ENCODE peak calls at places on chromosomes 4 and X, in six cellular contexts. U, M, F, A, X and C are unnamed samples.

GRCh38 chr4:60133414-60133813 is 1066.7 kb upstream of the ADGRL3 start:
- DNase-seq in U (no peak), A (no peak), F (no peak), M (peak; percentile 11), X (no peak), C (peak; percentile 56)

GRCh38 chr4:145545538-145546224 is 64.0 kb downstream of the SMAD1 start:
- DNase-seq in M (peak; percentile 91), A (no peak), X (no peak), U (peak; percentile 20), F (no peak), C (peak; percentile 100)

GRCh38 chrX:80876877-80877276 is 67.2 kb upstream of the BRWD3 start:
- DNase-seq in U (peak; percentile 41), M (peak; percentile 45), X (peak; percentile 55), F (no peak), A (no peak), C (peak; percentile 14)

GRCh38 chr4:6779667-6780565 is 2.6 kb upstream of the KIAA0232 start:
- DNase-seq in F (no peak), A (peak; percentile 40), U (no peak), M (no peak), X (no peak), C (no peak)

GRCh38 chr4:98555798-98556445 is 102.5 kb downstream of the TSPAN5 start:
- DNase-seq in U (no peak), A (no peak), M (no peak), X (no peak), F (no peak), C (no peak)

GRCh38 chrX:53682885-53683555 is 3.5 kb downstream of the HUWE1 start:
- DNase-seq in X (peak; percentile 65), U (peak; percentile 63), M (peak; percentile 62), A (peak; percentile 7), F (no peak), C (peak; percentile 39)

GRCh38 chr4:38523524-38524448 is 140.2 kb upstream of the KLF3 start:
- DNase-seq in U (peak; percentile 90), A (no peak), F (peak; percentile 40), X (no peak), M (peak; percentile 26), C (peak; percentile 22)

GRCh38 chrX:1534321-1535168 is 2.4 kb downstream of the P2RY8 start:
- DNase-seq in M (no peak), A (no peak), X (peak; percentile 69), F (no peak), U (peak; percentile 74), C (no peak)

GRCh38 chr4:144494280-144494679 is 151.7 kb upstream of the HHIP start:
- DNase-seq in F (no peak), U (no peak), X (no peak), A (no peak), M (no peak), C (peak; percentile 13)

GRCh38 chr4:146192060-146192459 is 16.5 kb downstream of the LSM6 start:
- DNase-seq in F (no peak), X (no peak), U (no peak), M (peak; percentile 7), A (no peak), C (no peak)

GRCh38 chrX:130110379-130111219 is at the start of gene ELF4:
- DNase-seq in M (peak; percentile 79), F (no peak), X (peak; percentile 64), U (peak; percentile 77), A (no peak), C (no peak)

GRCh38 chrX:115324194-115324593 is 34.7 kb downstream of the LUZP4 start:
- DNase-seq in M (peak; percentile 2), U (no peak), A (no peak), F (no peak), X (no peak), C (peak; percentile 66)

GRCh38 chr4:14022428-14022827 is 394.9 kb upstream of the BOD1L1 start:
- DNase-seq in M (peak; percentile 80), A (no peak), U (no peak), F (no peak), X (no peak), C (no peak)

GRCh38 chr4:107718351-107718965 is 1.6 kb downstream of the PAPSS1 start:
- DNase-seq in A (no peak), X (peak; percentile 65), M (no peak), F (no peak), U (peak; percentile 2), C (no peak)

GRCh38 chr4:169229571-169230028 is 41.2 kb downstream of the SH3RF1 start:
- DNase-seq in U (no peak), A (no peak), M (peak; percentile 91), F (no peak), X (no peak), C (peak; percentile 94)

GRCh38 chr4:130636486-130636885 is 1540.5 kb downstream of the C4orf33 start:
- DNase-seq in X (no peak), U (no peak), M (no peak), F (no peak), A (no peak), C (no peak)

GRCh38 chr4:138003248-138003647 is 238.9 kb downstream of the SLC7A11 start:
- DNase-seq in F (no peak), M (no peak), X (no peak), U (no peak), A (no peak), C (no peak)

GRCh38 chrX:46722742-46723568 is 36.0 kb downstream of the SLC9A7 start:
- DNase-seq in F (no peak), U (no peak), A (no peak), X (no peak), M (peak; percentile 12), C (peak; percentile 66)

GRCh38 chrX:67648361-67648760 is 104.5 kb downstream of the AR start:
- DNase-seq in M (no peak), F (no peak), U (no peak), X (no peak), A (no peak), C (no peak)